ENCODE peak calls at places on chromosomes 1 and 21, in eight cellular contexts. M, D, J, A, F, Z, H and I are unnamed samples.

GRCh38 chr1:247448107-247448778 is 9.7 kb downstream of the OR2B11 start:
- DNase-seq in M (peak; percentile 75), D (peak; percentile 72), J (peak; percentile 72), A (peak; percentile 31), F (peak; percentile 41), Z (peak; percentile 66), H (no peak), I (peak; percentile 53)

GRCh38 chr1:27658951-27659496 is 13.0 kb downstream of the IFI6 start:
- DNase-seq in M (peak; percentile 58), D (no peak), J (peak; percentile 57), A (peak; percentile 39), F (peak; percentile 83), Z (no peak), H (no peak), I (peak; percentile 74)

GRCh38 chr1:208153386-208153785 is 90.8 kb downstream of the PLXNA2 start:
- DNase-seq in M (no peak), D (peak; percentile 10), J (no peak), A (no peak), F (no peak), Z (no peak), H (no peak), I (no peak)

GRCh38 chr1:110687244-110687643 is 12.5 kb upstream of the KCNA3 start:
- DNase-seq in M (no peak), D (no peak), J (no peak), A (no peak), F (no peak), Z (no peak), H (peak; percentile 4), I (peak; percentile 17)

GRCh38 chr1:24952413-24952841 is 22.4 kb upstream of the RUNX3 start:
- DNase-seq in M (no peak), D (no peak), J (peak; percentile 72), A (peak; percentile 36), F (peak; percentile 78), Z (no peak), H (no peak), I (no peak)

GRCh38 chr1:178649582-178650350 is 75.3 kb upstream of the RALGPS2 start:
- DNase-seq in M (no peak), D (no peak), J (no peak), A (no peak), F (no peak), Z (no peak), H (no peak), I (no peak)

GRCh38 chr1:116262995-116263385 is 110.1 kb upstream of the ATP1A1 start:
- DNase-seq in M (no peak), D (no peak), J (no peak), A (no peak), F (no peak), Z (no peak), H (no peak), I (no peak)

GRCh38 chr1:108643492-108644333 is 17.2 kb downstream of the HENMT1 start:
- DNase-seq in M (peak; percentile 80), D (no peak), J (peak; percentile 86), A (peak; percentile 51), F (peak; percentile 70), Z (no peak), H (peak; percentile 62), I (peak; percentile 90)

GRCh38 chr1:77857557-77857956 is 30.9 kb upstream of the NEXN start:
- DNase-seq in M (peak; percentile 39), D (no peak), J (no peak), A (no peak), F (no peak), Z (no peak), H (no peak), I (peak; percentile 46)

GRCh38 chr1:154352245-154352580 is 26.9 kb downstream of the ATP8B2 start:
- DNase-seq in M (no peak), D (no peak), J (no peak), A (no peak), F (no peak), Z (no peak), H (no peak), I (no peak)
- H3K4me3 ChIP-seq in M (no peak overlapping the region), D (peak overlapping the region; percentile 44), J (peak overlapping the region; percentile 33), A (peak overlapping the region; percentile 63), F (no peak overlapping the region), Z (peak overlapping the region; percentile 65), H (peak overlapping the region; percentile 44), I (no peak overlapping the region)

GRCh38 chr1:18199462-18199861 is 91.9 kb downstream of the IGSF21 start:
- DNase-seq in M (no peak), D (no peak), J (no peak), A (no peak), F (no peak), Z (no peak), H (no peak), I (no peak)

GRCh38 chr1:18198240-18198639 is 90.6 kb downstream of the IGSF21 start:
- DNase-seq in M (no peak), D (no peak), J (no peak), A (no peak), F (no peak), Z (no peak), H (no peak), I (no peak)

GRCh38 chr1:18200918-18201317 is 93.3 kb downstream of the IGSF21 start:
- DNase-seq in M (no peak), D (no peak), J (no peak), A (no peak), F (no peak), Z (no peak), H (no peak), I (no peak)

GRCh38 chr1:18200136-18200717 is 92.6 kb downstream of the IGSF21 start:
- DNase-seq in M (no peak), D (no peak), J (no peak), A (no peak), F (no peak), Z (no peak), H (no peak), I (no peak)

GRCh38 chr1:18197299-18197698 is 89.7 kb downstream of the IGSF21 start:
- DNase-seq in M (no peak), D (no peak), J (no peak), A (no peak), F (no peak), Z (no peak), H (no peak), I (no peak)
- TF ChIP-seq CTCF in M (no peak), D (no peak), J (no peak), A (no peak), F (no peak), Z (no peak), H (no peak), I (no peak)

DNA sequence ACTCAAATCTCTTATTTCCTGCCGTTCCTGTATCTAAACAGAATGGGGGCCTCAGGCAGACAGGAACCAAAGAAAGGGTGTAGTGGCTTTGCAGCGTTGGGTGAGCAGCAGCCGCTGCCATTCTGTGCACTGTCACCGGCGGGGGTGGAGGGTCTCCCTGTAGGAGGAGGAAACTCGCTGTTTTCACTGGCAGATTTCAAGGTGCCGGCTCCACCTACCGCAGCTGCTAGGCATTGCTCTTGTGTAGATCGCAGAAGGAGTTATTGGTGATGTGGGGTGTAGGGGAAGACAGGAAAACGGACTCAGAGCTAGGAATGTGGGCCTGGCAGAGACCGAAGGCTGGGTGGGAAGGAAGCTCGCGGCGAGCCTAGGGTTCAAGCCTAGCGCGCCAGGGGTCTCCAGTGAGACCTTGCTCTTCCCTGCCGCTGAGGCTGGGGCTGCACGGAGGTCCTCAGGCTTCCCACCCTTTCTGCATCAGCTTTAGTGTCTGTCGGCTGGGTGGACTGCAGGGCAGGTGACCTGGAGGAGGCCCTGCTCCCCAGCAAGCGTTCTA is 20.8 kb downstream of the ATP5PO start:
- DNase-seq in M (peak; percentile 88), D (peak; percentile 86), J (peak; percentile 71), A (peak; percentile 70), F (peak; percentile 79), Z (peak; percentile 77), H (peak; percentile 75), I (peak; percentile 89)
- H3K4me3 ChIP-seq in M (peak overlapping the region; percentile 21), D (peak overlapping the region; percentile 34), J (no peak overlapping the region), A (peak overlapping the region; percentile 33), F (peak overlapping the region; percentile 3), Z (peak overlapping the region; percentile 56), H (peak overlapping the region; percentile 46), I (peak overlapping the region; percentile 57)

GRCh38 chr21:40847956-40848355 is 998 bp upstream of the DSCAM start:
- DNase-seq in M (no peak), D (no peak), J (no peak), A (no peak), F (no peak), Z (no peak), H (no peak), I (no peak)
- TF ChIP-seq CTCF in M (no peak), D (no peak), J (no peak), A (no peak), F (no peak), Z (no peak), H (no peak), I (no peak)

GRCh38 chr1:21509351-21510112 is at the start of gene ALPL:
- DNase-seq in M (no peak), D (no peak), J (no peak), A (no peak), F (no peak), Z (no peak), H (no peak), I (no peak)
- H3K4me3 ChIP-seq in M (peak within 1 kb of the TSS; percentile 42), D (peak within 1 kb of the TSS; percentile 17), J (no peak within 1 kb of the TSS), A (peak within 1 kb of the TSS; percentile 5), F (no peak within 1 kb of the TSS), Z (peak within 1 kb of the TSS; percentile 64), H (peak within 1 kb of the TSS; percentile 47), I (peak within 1 kb of the TSS; percentile 39)

DNA sequence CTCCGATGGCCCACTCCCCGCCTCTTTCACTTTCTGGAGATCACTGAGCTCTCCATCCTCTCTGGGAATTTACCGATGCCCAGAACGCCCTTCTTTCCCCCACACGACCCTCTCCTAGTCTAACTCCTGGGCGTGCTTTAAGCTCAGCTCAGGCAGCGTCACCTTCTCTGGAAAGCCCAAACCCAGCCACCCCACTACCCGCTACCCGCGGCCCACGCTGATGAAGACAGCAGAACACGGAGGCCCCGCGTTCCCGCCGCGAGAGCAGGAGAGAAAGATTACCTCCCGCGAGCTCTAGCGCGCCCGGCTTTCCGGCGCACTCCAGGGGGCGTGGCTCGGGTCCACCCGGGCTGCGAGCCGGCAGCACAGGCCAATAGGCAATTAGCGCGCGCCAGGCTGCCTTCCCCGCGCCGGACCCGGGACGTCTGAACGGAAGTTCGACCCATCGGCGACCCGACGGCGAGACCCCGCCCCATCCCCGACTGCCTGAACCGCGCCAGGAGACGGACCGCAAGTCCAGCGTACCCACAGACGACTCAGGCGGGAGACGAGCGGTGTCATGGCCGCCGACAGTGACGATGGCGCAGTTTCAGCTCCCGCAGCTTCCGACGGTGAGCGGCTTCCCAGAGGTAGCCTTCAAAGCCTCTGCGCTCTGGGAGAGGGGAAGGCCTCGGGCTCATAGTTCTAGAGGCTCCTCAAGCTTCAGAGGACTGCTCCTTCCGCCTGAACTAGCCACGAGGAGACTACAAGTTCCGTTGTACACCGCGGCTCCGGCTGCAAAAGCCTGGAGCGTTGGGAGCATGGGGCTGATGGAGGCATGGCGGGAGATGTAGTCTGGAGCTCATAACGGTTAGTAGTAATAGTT is at the start of the genes MUTYH and TOE1:
- DNase-seq in M (peak; percentile 94), D (peak; percentile 94), J (peak; percentile 98), A (peak; percentile 88), F (peak; percentile 98), Z (peak; percentile 95), H (peak; percentile 70), I (peak; percentile 87)
- TF ChIP-seq CTCF in M (no peak), D (peak; percentile 4), J (no peak), A (no peak), F (no peak), Z (peak; percentile 14), H (peak; percentile 11), I (no peak)